ENCODE peak calls at places on chromosomes 6 and 20, in seven cellular contexts. I is SK-N-SH, W is HCT116, S is HepG2, L is K562, E is H1, N is GM12878. R is an unnamed sample.

GRCh38 chr20:32796383-32797159 is 23.2 kb upstream of the MAPRE1 start:
- DNase-seq in N (no peak), L (no peak), I (no peak), E (no peak), W (no peak), S (no peak), R (no peak)

GRCh38 chr6:44486002-44486421 is 98.5 kb downstream of the CDC5L start:
- DNase-seq in W (no peak), L (no peak), E (no peak), I (no peak), S (no peak), N (no peak), R (no peak)

GRCh38 chr6:133957780-133958242 is 4.8 kb downstream of the TBPL1 start:
- DNase-seq in N (no peak), S (no peak), L (peak; percentile 78), W (no peak), I (no peak), E (no peak), R (no peak)

GRCh38 chr20:52724586-52724985 is 247.6 kb upstream of the TSHZ2 start:
- DNase-seq in I (no peak), S (no peak), L (no peak), E (no peak), W (no peak), N (no peak), R (no peak)

GRCh38 chr6:166739655-166740318 is 112.7 kb upstream of the RPS6KA2 start:
- DNase-seq in E (no peak), N (no peak), S (no peak), L (no peak), W (no peak), I (no peak), R (no peak)

GRCh38 chr6:14656676-14657075 is 539.1 kb downstream of the CD83 start:
- DNase-seq in N (no peak), E (no peak), L (no peak), W (no peak), I (no peak), S (no peak), R (no peak)

GRCh38 chr20:3420211-3420707 is 12.8 kb upstream of the DNAAF9 start:
- DNase-seq in W (no peak), L (no peak), N (peak; percentile 78), E (no peak), S (no peak), I (no peak), R (peak; percentile 9)

GRCh38 chr20:57708694-57709673 is 831 bp downstream of the PMEPA1 start:
- DNase-seq in W (no peak), I (peak; percentile 82), N (no peak), S (no peak), E (no peak), L (no peak), R (peak; percentile 50)

GRCh38 chr6:105301072-105301503 is 101.8 kb downstream of the PREP start:
- DNase-seq in E (no peak), L (no peak), N (no peak), W (no peak), S (no peak), I (no peak), R (no peak)

GRCh38 chr6:89509719-89510339 is 76.9 kb downstream of the ANKRD6 start:
- DNase-seq in W (no peak), L (peak; percentile 10), I (peak; percentile 24), N (no peak), S (peak; percentile 68), E (no peak), R (peak; percentile 5)

GRCh38 chr6:115554060-115554459 is 506.6 kb downstream of the FRK start:
- DNase-seq in N (no peak), L (no peak), I (no peak), W (no peak), E (no peak), S (no peak), R (no peak)

GRCh38 chr6:115551510-115551909 is 509.2 kb downstream of the FRK start:
- DNase-seq in E (no peak), I (peak; percentile 12), L (no peak), S (no peak), W (no peak), N (no peak), R (no peak)
- TF ChIP-seq JUND in E (no peak), I (no peak), L (no peak), S (no peak), W (no peak), N (no peak), R (no peak)

DNA sequence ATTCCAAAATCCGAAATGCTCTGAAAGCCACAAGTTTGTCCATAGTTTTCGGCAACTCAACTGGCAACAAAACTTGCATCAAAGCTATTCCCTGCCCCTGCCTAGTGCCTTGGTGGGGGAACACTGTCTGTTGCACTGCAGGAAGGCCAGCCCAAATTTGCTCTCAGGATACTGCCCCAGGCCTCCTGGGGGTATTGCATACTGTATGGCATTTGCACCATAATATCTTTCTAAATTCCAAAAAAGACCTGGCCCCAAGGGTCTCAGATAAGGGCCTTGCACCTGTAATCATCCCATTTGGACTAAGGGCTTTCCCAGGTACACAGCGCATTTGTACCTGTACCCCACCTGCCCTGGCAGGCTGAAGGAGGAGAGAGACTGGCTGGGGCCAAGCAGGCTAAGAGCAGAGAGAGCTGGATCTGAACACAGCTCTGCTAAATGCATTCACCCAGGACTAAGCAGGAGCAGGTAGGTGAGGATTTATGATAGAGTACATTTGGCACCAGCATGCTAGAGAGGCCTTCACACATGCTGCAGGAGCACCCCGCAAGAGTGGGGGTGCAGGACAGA is 4.0 kb upstream of the GRM4 start:
- DNase-seq in N (no peak), S (no peak), L (no peak), I (peak; percentile 14), W (no peak), E (no peak), R (no peak)
- TF ChIP-seq JUND in N (no peak), S (no peak), L (no peak), I (no peak), W (no peak), E (no peak), R (no peak)

GRCh38 chr6:156593127-156593526 is 184.1 kb upstream of the ARID1B start:
- DNase-seq in N (no peak), I (no peak), L (no peak), S (no peak), E (no peak), W (no peak), R (no peak)
- TF ChIP-seq JUND in N (no peak), I (no peak), L (no peak), S (no peak), E (no peak), W (no peak), R (no peak)

GRCh38 chr6:169843991-169844390 is 92.6 kb downstream of the ERMARD start:
- DNase-seq in I (no peak), L (no peak), S (no peak), N (no peak), W (no peak), E (no peak), R (no peak)
- TF ChIP-seq JUND in I (no peak), L (no peak), S (no peak), N (no peak), W (no peak), E (no peak), R (no peak)

GRCh38 chr6:82589509-82590206 is 226.0 kb downstream of the TPBG start:
- DNase-seq in L (peak; percentile 10), I (peak; percentile 20), E (peak; percentile 7), S (peak; percentile 3), N (peak; percentile 60), W (peak; percentile 70), R (no peak)
- TF ChIP-seq JUND in L (peak; percentile 41), I (peak; percentile 47), E (peak; percentile 17), S (no peak), N (no peak), W (peak; percentile 9), R (no peak)

DNA sequence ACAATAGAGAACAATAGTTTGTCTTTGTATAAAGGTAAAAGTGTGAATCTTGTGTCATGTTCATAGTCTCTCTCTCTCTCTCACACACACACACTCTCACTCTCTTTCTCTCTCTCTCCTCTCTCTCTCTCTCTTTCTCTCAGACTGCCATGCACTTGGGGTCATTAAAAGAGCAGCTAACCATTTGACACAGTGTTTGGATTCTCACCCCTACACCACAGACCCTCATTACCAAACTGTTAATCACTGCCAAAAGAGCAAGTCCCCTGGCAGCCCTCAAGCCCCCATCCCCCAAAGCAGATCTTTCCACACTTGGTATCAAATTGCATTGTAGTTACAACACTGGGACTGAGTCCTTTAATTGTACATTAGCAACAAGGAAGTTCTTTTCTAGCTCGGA is 305.8 kb upstream of the RSPO3 start:
- DNase-seq in N (no peak), S (no peak), I (no peak), W (no peak), L (no peak), E (no peak), R (no peak)
- TF ChIP-seq JUND in N (no peak), S (no peak), I (no peak), W (no peak), L (no peak), E (no peak), R (no peak)

DNA sequence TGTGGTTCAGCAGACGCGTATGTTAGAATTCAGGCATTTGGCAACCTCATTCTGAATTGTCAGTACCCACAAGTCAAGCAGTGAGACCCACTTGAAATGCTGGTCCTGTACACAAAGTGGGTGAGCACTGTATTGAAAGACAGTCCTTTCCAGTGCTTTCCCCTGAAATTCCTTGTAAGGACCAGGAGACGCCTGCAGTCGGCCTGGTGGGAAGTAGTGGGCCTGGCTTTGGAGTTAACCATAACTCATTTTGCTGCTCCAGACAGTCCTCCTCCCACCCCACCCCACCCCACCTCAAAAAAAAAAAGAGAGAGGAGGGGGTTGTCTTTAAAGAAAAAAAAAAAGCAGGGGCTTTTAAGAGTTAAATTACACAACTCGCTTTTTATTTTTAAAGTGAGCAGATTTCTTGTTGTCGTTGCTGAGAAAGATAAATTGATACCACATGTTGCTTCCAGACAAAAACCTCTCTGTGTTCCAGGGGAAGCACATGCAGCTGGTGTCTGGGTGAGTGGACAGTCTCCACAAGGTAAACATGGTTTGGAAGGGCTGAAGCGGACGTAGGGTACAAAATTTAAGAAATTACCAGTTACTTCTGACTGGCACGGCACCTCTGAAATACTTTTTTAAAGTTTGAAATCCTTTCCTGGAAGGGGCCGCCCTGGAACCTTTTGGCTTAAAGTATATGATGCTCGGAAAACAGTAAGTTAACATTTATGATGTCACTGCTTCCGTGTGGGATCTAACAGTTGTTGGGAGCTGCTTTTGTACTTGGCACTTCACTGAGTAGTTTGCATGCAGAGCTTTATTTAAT is 95.3 kb downstream of the FOXO3 start:
- DNase-seq in I (peak; percentile 50), W (no peak), L (no peak), S (peak; percentile 62), E (no peak), N (no peak), R (no peak)
- TF ChIP-seq JUND in I (peak; percentile 28), W (no peak), L (no peak), S (no peak), E (no peak), N (no peak), R (no peak)

R was measured in T47D.